ENCODE peak calls at places on chromosome 5, in four cellular contexts. N is activated T-cell treated with anti-CD3 and anti-CD28 coated beads, Interleukin-2, amount 50 U/mL, for 72 hours; L is H7; D is AG08395. G is an unnamed sample.
A peak's percentile ranks its signal among the peaks of the same experiment; 100 is the strongest.

GRCh38 chr5:55223219-55223987 is 3.7 kb downstream of the MCIDAS start:
- DNase-seq in N (peak; percentile 35), L (peak; percentile 80), D (no peak), G (no peak)

GRCh38 chr5:14908195-14908594 is 36.6 kb upstream of the ANKH start:
- DNase-seq in N (no peak), L (no peak), D (no peak), G (peak; percentile 36)

GRCh38 chr5:76209297-76209696 is 126.1 kb downstream of the SV2C start:
- DNase-seq in N (no peak), L (no peak), D (no peak), G (peak; percentile 6)

GRCh38 chr5:137760294-137761019 is 6.3 kb upstream of the HNRNPA0 start:
- DNase-seq in N (no peak), L (no peak), D (no peak), G (peak; percentile 5)

GRCh38 chr5:6574111-6574510 is 58.7 kb downstream of the NSUN2 start:
- DNase-seq in N (no peak), L (no peak), D (no peak), G (no peak)

GRCh38 chr5:65893749-65894430 is 32.5 kb upstream of the ERBIN start:
- DNase-seq in N (no peak), L (peak; percentile 25), D (no peak), G (no peak)

GRCh38 chr5:10513501-10514442 is 50.1 kb upstream of the ANKRD33B start:
- DNase-seq in N (no peak), L (peak; percentile 87), D (peak; percentile 81), G (peak; percentile 31)

GRCh38 chr5:110588241-110588962 is 138.1 kb downstream of the TMEM232 start:
- DNase-seq in N (no peak), L (no peak), D (no peak), G (no peak)

GRCh38 chr5:111076076-111076475 is 4.6 kb downstream of the TSLP start:
- DNase-seq in N (no peak), L (no peak), D (no peak), G (no peak)

GRCh38 chr5:74310386-74310785 is 330.1 kb downstream of the ENC1 start:
- DNase-seq in N (no peak), L (no peak), D (no peak), G (peak; percentile 50)

GRCh38 chr5:61357745-61358144 is 25.7 kb downstream of the ZSWIM6 start:
- DNase-seq in N (no peak), L (peak; percentile 13), D (no peak), G (peak; percentile 30)